ENCODE peak calls at places on chromosomes 6 and 20, in seven cellular contexts. Z is A549, B is heart left ventricle, U is IMR-90, Y is K562, K is right lobe of liver, X is body of pancreas. N is an unnamed sample.

GRCh38 chr6:126661646-126662045 is 321.7 kb downstream of the CENPW start:
- DNase-seq in K (no peak), X (no peak), Z (no peak), U (peak), Y (no peak), B (no peak), N (no peak)

GRCh38 chr6:37284781-37285180 is 26.8 kb upstream of the TMEM217 start:
- DNase-seq in U (no peak), K (no peak), Z (no peak), B (no peak), Y (no peak), X (no peak), N (no peak)

GRCh38 chr6:1601616-1602355 is 7.9 kb upstream of the FOXC1 start:
- DNase-seq in U (no peak), Z (no peak), X (no peak), B (no peak), Y (no peak), K (no peak), N (no peak)

GRCh38 chr6:71387179-71387578 is 98.6 kb downstream of the OGFRL1 start:
- DNase-seq in B (no peak), U (peak), Z (no peak), Y (no peak), K (no peak), X (no peak), N (no peak)

GRCh38 chr20:36845288-36845969 is 30.5 kb upstream of the TLDC2 start:
- DNase-seq in B (no peak), Z (no peak), X (no peak), U (no peak), K (no peak), Y (no peak), N (no peak)

GRCh38 chr6:160750276-160750689 is 48.2 kb downstream of the PLG start:
- DNase-seq in B (no peak), X (no peak), Z (no peak), Y (peak), U (no peak), K (no peak), N (no peak)

GRCh38 chr6:79946242-79946641 is 1.1 kb downstream of the ELOVL4 start:
- DNase-seq in Z (peak), X (no peak), Y (no peak), B (no peak), U (peak), K (no peak), N (no peak)

GRCh38 chr6:49541936-49542335 is 8.5 kb upstream of the C6orf141 start:
- DNase-seq in K (no peak), X (peak), B (no peak), U (no peak), Z (no peak), Y (no peak), N (no peak)

GRCh38 chr6:10528170-10528981 is 7.2 kb downstream of the GCNT2 start:
- DNase-seq in Z (peak), Y (no peak), B (no peak), U (peak), K (peak), X (peak), N (peak)

GRCh38 chr6:2957696-2958330 is 13.6 kb downstream of the SERPINB6 start:
- DNase-seq in B (no peak), X (no peak), Z (no peak), Y (no peak), K (no peak), U (no peak), N (no peak)

GRCh38 chr20:38128691-38129090 is 36.4 kb downstream of the TGM2 start:
- DNase-seq in U (no peak), Z (no peak), X (peak), Y (no peak), B (no peak), K (no peak), N (no peak)

GRCh38 chr6:10312445-10312844 is 102.4 kb downstream of the TFAP2A start:
- DNase-seq in K (no peak), Z (no peak), Y (peak), X (no peak), U (no peak), B (no peak), N (no peak)

GRCh38 chr6:89680150-89680549 is 41.6 kb upstream of the LYRM2 start:
- DNase-seq in K (no peak), X (no peak), U (no peak), Y (no peak), Z (no peak), B (no peak), N (no peak)

GRCh38 chr6:1761472-1761871 is 151.8 kb downstream of the FOXC1 start:
- DNase-seq in Y (no peak), B (no peak), K (no peak), Z (no peak), X (no peak), U (no peak), N (no peak)

GRCh38 chr6:1579096-1579495 is 30.6 kb upstream of the FOXC1 start:
- DNase-seq in Z (no peak), Y (no peak), B (no peak), X (no peak), K (no peak), U (no peak), N (no peak)

GRCh38 chr6:95091823-95092436 is 485.4 kb upstream of the MANEA start:
- DNase-seq in B (no peak), X (no peak), K (no peak), Y (peak), U (peak), Z (no peak), N (no peak)

GRCh38 chr6:122476131-122476530 is 4.5 kb upstream of the SERINC1 start:
- DNase-seq in B (no peak), K (no peak), X (no peak), Y (peak), U (peak), Z (peak), N (no peak)

DNA sequence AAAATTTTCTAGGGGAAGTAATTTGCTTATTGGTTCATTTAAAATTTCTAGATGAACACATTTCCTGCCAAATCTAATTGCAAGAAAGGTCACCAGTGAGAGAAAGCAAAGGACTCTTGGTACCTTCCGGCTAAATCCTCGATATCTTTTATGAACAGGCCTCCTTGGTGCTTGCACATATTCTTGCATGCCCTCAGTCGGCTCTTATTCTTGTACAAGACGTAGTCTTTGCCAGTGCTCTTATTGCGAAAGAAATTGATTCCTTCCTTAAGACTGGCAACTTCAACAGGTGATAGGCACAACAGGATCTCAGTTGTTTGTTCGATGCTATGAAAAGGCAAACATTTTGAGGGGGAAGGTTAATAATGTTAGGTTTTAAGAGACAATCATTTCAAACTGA is 141.7 kb upstream of the CARMIL1 start:
- DNase-seq in Y (no peak), U (no peak), B (no peak), Z (no peak), K (no peak), X (no peak), N (no peak)
- H3K4me3 ChIP-seq in Y (no peak), U (no peak), B (peak), Z (no peak), K (peak), X (no peak), N (no peak)

GRCh38 chr20:57473246-57474042 is 51.5 kb downstream of the CTCFL start:
- DNase-seq in Z (no peak), K (peak), Y (no peak), U (no peak), B (peak), X (no peak), N (no peak)
- TF ChIP-seq POLR2A in Z (no peak), K (no peak), Y (no peak), U (no peak), B (no peak), X (no peak), N (no peak)

DNA sequence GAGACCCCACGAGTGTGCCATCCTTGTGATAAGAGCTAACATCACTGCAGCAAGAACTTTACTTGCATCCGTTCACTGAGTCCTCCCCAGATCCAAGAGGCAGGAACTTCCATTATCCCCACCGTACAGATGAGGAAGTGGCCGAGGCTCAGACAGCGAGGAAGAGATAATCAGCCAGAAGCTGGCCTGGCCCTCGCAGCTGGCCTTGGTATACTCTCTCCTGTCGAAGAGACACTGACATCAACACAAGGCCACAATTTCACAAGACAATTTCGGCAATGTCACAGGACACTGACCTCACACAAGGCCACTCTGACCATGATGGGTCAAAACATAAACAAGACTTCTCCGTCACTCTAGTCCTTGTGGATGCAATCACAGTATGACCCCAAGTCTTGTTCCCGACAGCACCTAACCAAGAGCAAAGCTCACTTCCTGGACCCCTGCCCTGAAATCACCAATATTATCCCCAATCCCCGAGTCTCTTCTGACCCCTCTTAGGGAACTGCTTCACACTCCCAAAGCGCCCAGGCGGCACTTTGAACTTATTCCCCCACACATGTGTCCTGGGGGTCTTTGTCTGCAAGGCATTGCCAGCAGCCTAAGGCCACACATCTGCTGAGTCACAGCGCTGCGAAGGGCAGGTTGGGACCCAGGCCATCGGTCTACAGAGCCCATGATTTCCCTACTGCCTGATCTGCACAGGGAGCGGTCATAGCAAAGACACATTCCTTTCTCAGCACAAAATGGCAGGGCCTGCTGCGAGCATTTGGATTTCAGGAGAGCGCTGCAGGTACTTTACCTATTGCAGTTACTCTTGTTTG is 14.8 kb upstream of the VAPB start:
- DNase-seq in X (no peak), B (no peak), Y (peak), K (peak), Z (no peak), U (no peak), N (no peak)
- H3K4me3 ChIP-seq in X (no peak), B (no peak), Y (no peak), K (no peak), Z (no peak), U (no peak), N (no peak)

DNA sequence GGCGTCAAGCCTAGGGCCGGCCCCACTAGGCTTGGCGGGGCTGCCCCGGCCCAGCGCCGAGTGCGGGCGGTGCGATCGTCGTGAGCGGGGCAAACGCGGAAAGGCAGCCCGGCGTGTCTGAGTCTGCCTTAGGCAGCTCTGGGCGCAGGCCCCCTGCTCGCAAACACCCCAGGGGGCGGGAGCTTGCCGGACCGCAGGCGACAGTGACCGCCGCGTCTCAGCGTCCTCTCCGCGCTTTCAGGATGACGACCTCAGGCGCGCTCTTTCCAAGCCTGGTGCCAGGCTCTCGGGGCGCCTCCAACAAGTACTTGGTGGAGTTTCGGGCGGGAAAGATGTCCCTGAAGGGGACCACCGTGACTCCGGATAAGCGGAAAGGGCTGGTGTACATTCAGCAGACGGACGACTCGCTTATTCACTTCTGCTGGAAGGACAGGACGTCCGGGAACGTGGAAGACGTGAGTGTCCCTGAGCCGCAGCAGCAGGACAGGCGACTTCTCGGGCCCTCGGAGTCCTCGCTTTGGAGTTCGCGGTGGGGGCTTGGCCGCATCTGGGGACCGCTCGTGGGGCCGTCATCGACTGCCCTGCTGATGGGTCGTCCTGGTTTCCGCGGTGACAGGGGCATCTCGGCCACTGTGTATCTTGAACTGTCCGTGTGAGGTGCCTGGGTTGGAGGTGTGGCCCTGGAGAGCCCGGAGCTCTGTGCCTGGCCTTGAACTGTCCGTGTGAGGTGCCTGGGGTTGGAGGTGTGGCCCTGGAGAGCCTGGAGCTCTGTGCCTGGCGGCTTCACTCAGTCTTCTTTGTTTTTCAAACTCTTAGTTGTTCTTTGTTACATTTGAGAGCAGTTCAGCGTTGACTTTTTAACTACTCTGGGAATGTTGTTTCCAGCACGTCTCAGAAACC is 780 bp downstream of the ADRM1 start:
- DNase-seq in Z (no peak), B (no peak), K (peak), Y (peak), U (no peak), X (peak), N (no peak)
- TF ChIP-seq POLR2A in Z (no peak), B (no peak), K (no peak), Y (no peak), U (no peak), X (no peak), N (no peak)

DNA sequence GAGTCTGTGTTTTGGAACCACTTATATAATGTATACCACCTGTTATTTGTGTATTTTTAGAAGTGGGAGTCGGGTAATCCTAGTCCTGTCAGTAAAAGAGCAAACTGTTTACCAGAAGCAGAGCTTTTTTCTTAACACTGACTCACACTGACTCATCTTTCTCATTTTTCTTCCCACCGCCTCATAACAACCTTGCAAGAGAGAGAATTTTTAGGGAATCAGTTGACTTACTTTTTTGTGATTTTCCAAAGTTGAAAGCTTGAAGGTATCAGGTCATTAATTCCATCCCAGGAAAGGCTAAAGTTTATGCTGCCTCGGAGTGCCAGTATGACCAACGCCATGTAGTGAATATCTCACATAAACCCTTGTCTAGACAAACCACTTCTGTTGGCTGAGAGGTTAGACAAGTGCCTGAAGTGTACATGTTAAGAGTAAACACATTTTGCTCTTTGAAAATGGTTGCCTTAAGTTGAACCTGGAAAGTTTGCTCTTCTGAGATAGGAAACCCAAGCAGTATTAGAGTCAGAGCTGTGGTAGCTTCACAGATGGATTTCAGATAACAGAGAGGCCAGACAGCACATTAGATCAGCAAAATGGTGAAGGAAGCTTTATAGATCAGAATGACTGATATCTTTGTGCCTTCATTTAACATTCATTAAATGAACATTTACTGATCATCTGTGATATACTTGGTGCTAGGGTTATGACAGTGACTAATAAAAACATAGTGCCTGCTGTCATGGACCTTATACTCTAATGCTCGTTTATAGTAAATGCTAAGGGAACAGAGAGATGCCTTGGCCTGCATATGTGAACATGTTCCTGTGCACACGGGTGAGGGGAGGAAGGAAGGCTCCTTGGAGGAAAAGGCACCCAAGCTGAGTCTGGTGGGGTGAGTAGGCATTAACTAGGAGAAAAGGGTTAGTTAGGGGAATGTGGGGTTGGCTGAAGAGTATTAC is 29.1 kb upstream of the PKIG start:
- DNase-seq in Y (peak), U (peak), K (no peak), X (no peak), B (no peak), Z (no peak), N (no peak)
- H3K4me3 ChIP-seq in Y (no peak), U (no peak), K (no peak), X (no peak), B (no peak), Z (no peak), N (no peak)

GRCh38 chr6:157022022-157022740 is 245.0 kb downstream of the ARID1B start:
- DNase-seq in U (peak), Y (peak), X (peak), K (peak), Z (peak), B (peak), N (peak)
- TF ChIP-seq POLR2A in U (no peak), Y (no peak), X (no peak), K (no peak), Z (peak), B (no peak), N (no peak)

GRCh38 chr6:88588938-88589337 is 374.5 kb downstream of the RNGTT start:
- DNase-seq in Z (no peak), U (no peak), K (no peak), B (no peak), X (no peak), Y (no peak), N (no peak)

GRCh38 chr6:88585081-88585692 is 378.2 kb downstream of the RNGTT start:
- DNase-seq in Z (no peak), X (no peak), Y (no peak), B (no peak), U (no peak), K (no peak), N (no peak)

GRCh38 chr6:88584581-88584980 is 378.8 kb downstream of the RNGTT start:
- DNase-seq in Y (no peak), X (no peak), U (no peak), K (no peak), Z (no peak), B (no peak), N (no peak)

GRCh38 chr6:88586371-88587157 is 376.9 kb downstream of the RNGTT start:
- DNase-seq in U (no peak), Y (no peak), K (no peak), X (no peak), B (no peak), Z (no peak), N (peak)

GRCh38 chr6:88587158-88587537 is 376.3 kb downstream of the RNGTT start:
- DNase-seq in X (no peak), K (no peak), Z (no peak), U (no peak), Y (no peak), B (no peak), N (no peak)
- H3K4me3 ChIP-seq in X (no peak), K (no peak), Z (no peak), U (no peak), Y (no peak), B (no peak), N (no peak)

N was measured in lower leg skin.